ENCODE peak calls at places on chromosomes 12 and 14, in eight cellular contexts. A is SK-N-SH, W is transverse colon, O is stomach, R is breast epithelium, Z is vagina, L is GM23338, H is HCT116. X is an unnamed sample. For H3K4me1, the result is how much of the 10 kb centered on the place peaks cover.

GRCh38 chr12:75854681-75855309 is 176.8 kb downstream of the PHLDA1 start:
- DNase-seq in O (no peak), R (no peak), W (no peak), L (no peak), A (no peak), H (no peak), Z (no peak), X (no peak)

GRCh38 chr14:95049952-95050351 is 107.4 kb downstream of the DICER1 start:
- DNase-seq in R (no peak), Z (no peak), L (no peak), O (no peak), A (no peak), H (no peak), W (no peak), X (no peak)

GRCh38 chr12:52903285-52903854 is 1.5 kb downstream of the KRT8 start:
- DNase-seq in R (peak), H (no peak), O (peak), Z (no peak), L (peak), W (peak), A (peak), X (peak)

GRCh38 chr12:26636710-26637328 is 196.2 kb downstream of the ITPR2 start:
- DNase-seq in W (no peak), H (no peak), R (no peak), A (no peak), O (no peak), Z (no peak), L (no peak), X (no peak)

GRCh38 chr12:9936597-9936996 is 4.4 kb upstream of the CLEC2A start:
- DNase-seq in W (no peak), H (no peak), A (no peak), O (no peak), R (no peak), Z (no peak), L (no peak), X (no peak)

GRCh38 chr12:122867701-122868461 is 28.0 kb downstream of the VPS37B start:
- DNase-seq in A (peak), R (no peak), H (no peak), Z (no peak), O (peak), L (peak), W (peak), X (peak)

GRCh38 chr12:18683603-18684002 is 54.2 kb downstream of the PLCZ1 start:
- DNase-seq in Z (no peak), A (no peak), L (no peak), O (no peak), W (no peak), H (no peak), R (no peak), X (no peak)

GRCh38 chr14:92475451-92476187 is 38.0 kb upstream of the RIN3 start:
- DNase-seq in L (no peak), W (peak), Z (peak), H (no peak), A (no peak), R (peak), O (no peak), X (peak)

GRCh38 chr14:106318700-106319099 is 792.3 kb downstream of the TMEM121 start:
- DNase-seq in A (peak), W (no peak), O (no peak), Z (no peak), R (no peak), H (no peak), L (no peak), X (no peak)

GRCh38 chr12:63857771-63858670 is 13.5 kb downstream of the SRGAP1 start:
- DNase-seq in A (no peak), H (no peak), R (no peak), Z (no peak), L (no peak), O (no peak), W (no peak), X (no peak)

GRCh38 chr12:112496493-112496892 is 77.7 kb downstream of the PTPN11 start:
- DNase-seq in R (no peak), O (no peak), A (no peak), Z (no peak), H (no peak), W (no peak), L (no peak), X (no peak)

GRCh38 chr12:101076940-101077351 is 133.1 kb downstream of the SLC5A8 start:
- DNase-seq in A (no peak), R (no peak), Z (no peak), O (no peak), H (no peak), W (no peak), L (no peak), X (no peak)

GRCh38 chr12:5276327-5276880 is 155.5 kb upstream of the NTF3 start:
- DNase-seq in Z (no peak), O (no peak), L (no peak), H (no peak), A (no peak), W (no peak), R (no peak), X (no peak)

GRCh38 chr14:59415836-59416620 is 49.2 kb downstream of the GPR135 start:
- DNase-seq in R (no peak), H (no peak), Z (no peak), L (no peak), O (no peak), A (no peak), W (no peak), X (no peak)

GRCh38 chr12:101781834-101782543 is 42.7 kb upstream of the SYCP3 start:
- DNase-seq in A (no peak), H (no peak), W (no peak), R (no peak), L (no peak), O (no peak), Z (no peak), X (no peak)

GRCh38 chr14:32201816-32202467 is at the start of gene RNU6-7:
- DNase-seq in H (no peak), R (peak), Z (no peak), W (peak), A (peak), O (no peak), L (peak), X (peak)

GRCh38 chr14:39731912-39732311 is 299.7 kb upstream of the FBXO33 start:
- DNase-seq in L (peak), Z (no peak), H (peak), O (no peak), W (no peak), A (no peak), R (no peak), X (no peak)

GRCh38 chr14:102893452-102893851 is 29.0 kb upstream of the AMN start:
- DNase-seq in L (no peak), A (no peak), O (peak), Z (no peak), H (no peak), W (peak), R (peak), X (peak)

GRCh38 chr12:109773384-109774011 is 59.7 kb downstream of the TRPV4 start:
- DNase-seq in L (no peak), R (no peak), W (peak), A (no peak), H (no peak), O (peak), Z (no peak), X (peak)

GRCh38 chr12:92133166-92133565 is 12.5 kb downstream of the BTG1 start:
- DNase-seq in H (no peak), W (no peak), R (no peak), Z (no peak), A (no peak), O (no peak), L (no peak), X (no peak)

GRCh38 chr12:57744194-57744776 is 554 bp upstream of the TSPAN31 start:
- DNase-seq in H (peak), O (peak), A (peak), W (peak), Z (peak), R (peak), L (no peak), X (peak)

DNA sequence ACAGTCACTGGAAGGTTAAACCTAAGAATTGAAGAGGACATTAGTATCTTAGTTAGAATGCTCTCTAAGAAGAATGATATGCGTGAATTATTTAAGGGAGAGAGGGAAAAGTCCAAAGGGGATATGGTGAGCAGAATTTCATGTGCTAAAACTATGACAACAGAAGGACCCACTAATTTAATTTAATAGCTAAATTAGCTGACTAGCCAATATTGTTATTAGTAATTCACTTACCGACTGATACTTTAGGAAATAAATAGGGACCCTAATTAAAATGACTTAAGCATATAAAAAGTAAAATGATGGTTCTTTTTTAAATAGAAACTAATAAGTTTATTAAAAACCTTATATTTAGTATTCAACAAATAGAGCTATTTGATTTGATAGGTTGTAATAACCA is 179.6 kb downstream of the RASSF9 start:
- DNase-seq in R (no peak), L (no peak), Z (no peak), W (no peak), A (no peak), H (no peak), O (no peak), X (no peak)
- TF ChIP-seq POLR2AphosphoS5 in R (no peak), L (no peak), Z (no peak), W (no peak), A (no peak), H (no peak), O (no peak), X (no peak)

GRCh38 chr12:110901401-110901800 is 19.0 kb downstream of the MYL2 start:
- DNase-seq in A (no peak), W (no peak), O (no peak), R (no peak), H (no peak), Z (no peak), L (no peak), X (no peak)

GRCh38 chr12:110893956-110894355 is 26.4 kb downstream of the MYL2 start:
- DNase-seq in A (no peak), W (no peak), Z (no peak), R (no peak), O (no peak), H (no peak), L (no peak), X (no peak)

GRCh38 chr12:110896559-110896958 is 23.8 kb downstream of the MYL2 start:
- DNase-seq in R (no peak), O (no peak), A (no peak), Z (no peak), L (no peak), W (no peak), H (no peak), X (no peak)
- H3K4me3 ChIP-seq in R (no peak), O (no peak), A (no peak), Z (no peak), L (no peak), W (no peak), H (no peak), X (no peak)

GRCh38 chr12:1919284-1919683 is 832 bp upstream of the CACNA2D4 start:
- DNase-seq in W (no peak), H (no peak), L (no peak), A (peak), Z (peak), O (no peak), R (no peak), X (no peak)

GRCh38 chr12:1916396-1917171 is 1.9 kb downstream of the CACNA2D4 start:
- DNase-seq in H (no peak), A (peak), R (peak), L (no peak), Z (peak), W (no peak), O (peak), X (peak)

GRCh38 chr12:1918081-1918874 is at the start of gene CACNA2D4:
- DNase-seq in L (no peak), Z (peak), W (no peak), O (peak), A (peak), R (no peak), H (no peak), X (peak)

GRCh38 chr12:1918875-1919236 is 404 bp upstream of the CACNA2D4 start:
- DNase-seq in W (no peak), R (no peak), Z (peak), O (peak), A (peak), H (no peak), L (no peak), X (peak)

GRCh38 chr12:1917172-1918070 is 1.0 kb downstream of the CACNA2D4 start:
- DNase-seq in W (no peak), O (peak), H (no peak), L (no peak), R (peak), A (peak), Z (peak), X (peak)
- H3K4me1 ChIP-seq in W (under half), O (under half), H (under half), L (under half), R (under half), A (under half), Z (under half), X (under half)

DNA sequence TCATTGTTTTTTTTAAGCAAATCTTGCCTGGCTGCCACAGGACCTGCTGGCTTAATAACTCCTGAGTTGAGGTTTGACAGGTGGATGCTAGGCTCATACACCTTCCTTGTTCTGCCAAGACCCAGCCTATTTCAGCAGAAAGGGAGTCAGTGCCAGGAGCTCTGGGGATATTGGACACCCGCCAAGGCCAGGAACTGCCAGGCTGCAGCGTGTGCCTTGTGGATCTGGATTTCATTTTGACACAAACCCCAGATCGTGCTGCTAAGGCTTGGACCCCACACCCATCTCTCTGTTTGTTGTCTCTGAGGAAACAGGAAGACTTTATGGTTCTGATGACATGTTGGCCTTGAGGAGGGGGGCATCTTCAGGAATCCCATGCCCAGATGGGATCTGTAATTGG is 44.4 kb upstream of the PRIMA1 start:
- DNase-seq in H (no peak), O (peak), L (no peak), A (peak), Z (no peak), W (no peak), R (peak), X (peak)
- TF ChIP-seq POLR2AphosphoS5 in H (no peak), O (no peak), L (no peak), A (no peak), Z (no peak), W (no peak), R (no peak), X (no peak)

GRCh38 chr14:35826218-35826951 is at the start of gene BRMS1L:
- DNase-seq in O (peak), R (peak), H (peak), Z (peak), L (peak), A (peak), W (peak), X (peak)

GRCh38 chr14:35826952-35827416 is 846 bp downstream of the BRMS1L start:
- DNase-seq in L (no peak), A (no peak), O (no peak), R (no peak), W (no peak), H (no peak), Z (no peak), X (no peak)

GRCh38 chr14:35825968-35826217 is 245 bp upstream of the BRMS1L start:
- DNase-seq in A (no peak), L (no peak), Z (no peak), R (no peak), W (no peak), H (no peak), O (no peak), X (no peak)

GRCh38 chr14:35829449-35829848 is 3.3 kb downstream of the BRMS1L start:
- DNase-seq in A (no peak), Z (no peak), R (no peak), L (no peak), O (no peak), W (no peak), H (no peak), X (no peak)

GRCh38 chr14:35827678-35828472 is 1.7 kb downstream of the BRMS1L start:
- DNase-seq in H (no peak), O (no peak), L (no peak), W (no peak), R (no peak), Z (no peak), A (no peak), X (no peak)
- H3K4me3 ChIP-seq in H (peak), O (no peak), L (peak), W (no peak), R (no peak), Z (no peak), A (peak), X (no peak)

GRCh38 chr12:54389139-54389508 is 4.6 kb upstream of the ZNF385A start:
- DNase-seq in H (no peak), L (no peak), A (no peak), R (no peak), W (no peak), O (no peak), Z (no peak), X (no peak)

GRCh38 chr12:54385251-54385914 is 850 bp upstream of the ZNF385A start:
- DNase-seq in W (no peak), R (no peak), H (no peak), L (peak), Z (no peak), A (peak), O (no peak), X (no peak)

GRCh38 chr12:54388214-54389138 is 3.9 kb upstream of the ZNF385A start:
- DNase-seq in A (peak), L (no peak), W (no peak), Z (no peak), R (no peak), H (no peak), O (no peak), X (no peak)

GRCh38 chr12:54384591-54385041 is at the start of gene ZNF385A:
- DNase-seq in W (no peak), L (no peak), Z (no peak), O (no peak), H (no peak), A (no peak), R (no peak), X (no peak)

GRCh38 chr12:54386781-54387467 is 2.4 kb upstream of the ZNF385A start:
- DNase-seq in R (no peak), O (no peak), L (no peak), W (no peak), H (no peak), A (no peak), Z (no peak), X (no peak)
- H3K4me1 ChIP-seq in R (under half), O (under half), L (half or more), W (under half), H (under half), A (under half), Z (half or more), X (under half)

GRCh38 chr12:3933819-3934192 is 60.6 kb upstream of the PARP11 start:
- DNase-seq in L (no peak), R (no peak), H (no peak), Z (no peak), O (no peak), A (no peak), W (no peak), X (no peak)

GRCh38 chr12:3931206-3931605 is 58.0 kb upstream of the PARP11 start:
- DNase-seq in W (no peak), A (no peak), H (no peak), Z (no peak), O (no peak), R (no peak), L (no peak), X (no peak)

GRCh38 chr12:3930216-3930615 is 57.0 kb upstream of the PARP11 start:
- DNase-seq in A (no peak), R (no peak), L (no peak), W (no peak), O (no peak), H (no peak), Z (no peak), X (no peak)

GRCh38 chr12:3933074-3933818 is 60.0 kb upstream of the PARP11 start:
- DNase-seq in O (no peak), H (no peak), A (no peak), L (no peak), R (no peak), W (no peak), Z (no peak), X (no peak)

DNA sequence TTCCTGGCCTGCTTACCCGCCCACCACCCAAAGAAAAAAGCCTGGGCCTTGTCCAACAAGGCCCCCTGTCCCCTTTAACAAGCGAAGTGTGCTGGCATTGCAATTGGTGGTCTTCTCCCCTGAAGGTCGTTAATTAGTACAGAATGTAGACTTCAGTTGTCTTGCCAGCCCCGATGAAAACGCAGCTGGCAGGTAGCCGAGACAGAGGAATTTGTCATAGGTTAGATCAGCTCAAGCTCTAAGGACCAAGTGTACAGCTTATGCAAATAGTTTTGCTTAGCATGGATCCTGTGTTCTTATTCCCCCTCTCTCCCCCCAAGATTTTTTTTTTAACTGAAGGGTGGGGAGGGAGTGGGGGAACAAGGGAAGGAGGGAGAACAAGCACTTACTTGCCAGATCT is 58.5 kb upstream of the PARP11 start:
- DNase-seq in H (no peak), W (no peak), A (no peak), Z (no peak), O (no peak), R (peak), L (no peak), X (no peak)
- TF ChIP-seq POLR2AphosphoS5 in H (no peak), W (no peak), A (no peak), Z (no peak), O (no peak), R (no peak), L (no peak), X (no peak)

GRCh38 chr12:107541001-107541400 is 144.6 kb upstream of the PWP1 start:
- DNase-seq in R (no peak), O (no peak), Z (no peak), A (no peak), W (no peak), L (no peak), H (no peak), X (no peak)

GRCh38 chr12:107545737-107546363 is 139.7 kb upstream of the PWP1 start:
- DNase-seq in O (no peak), Z (no peak), A (no peak), R (no peak), H (no peak), L (no peak), W (no peak), X (no peak)

GRCh38 chr12:107543841-107544240 is 141.8 kb upstream of the PWP1 start:
- DNase-seq in R (no peak), L (no peak), Z (no peak), A (no peak), H (no peak), W (no peak), O (no peak), X (no peak)

GRCh38 chr12:107547421-107547820 is 138.2 kb upstream of the PWP1 start:
- DNase-seq in H (no peak), O (no peak), Z (no peak), W (no peak), R (no peak), L (no peak), A (no peak), X (no peak)

DNA sequence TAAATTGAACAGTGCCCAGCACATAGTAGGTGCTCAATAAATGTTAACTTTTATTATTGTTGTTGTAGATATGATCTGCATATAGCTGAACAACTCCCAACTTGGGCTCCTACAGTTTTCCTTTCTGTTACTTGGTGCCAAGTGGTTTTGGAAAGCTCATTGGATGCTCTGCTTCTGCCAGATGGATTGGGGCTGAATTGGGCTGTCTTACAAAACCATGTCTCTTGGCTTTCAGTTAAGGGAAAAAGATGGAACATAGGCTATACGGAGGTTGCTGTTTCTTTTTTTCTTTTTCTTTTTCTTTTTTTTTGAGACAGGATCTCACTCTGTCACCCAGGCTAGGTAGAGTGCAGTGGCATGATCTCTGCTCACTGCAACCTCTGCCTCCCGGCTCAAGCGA is 140.7 kb upstream of the PWP1 start:
- DNase-seq in L (no peak), R (no peak), O (no peak), H (no peak), Z (no peak), W (no peak), A (no peak), X (no peak)
- H3K4me3 ChIP-seq in L (no peak), R (no peak), O (no peak), H (no peak), Z (no peak), W (no peak), A (no peak), X (no peak)

X was measured in sigmoid colon.